ENCODE peak calls at places on chromosomes 3 and 15, in four cellular contexts. S, E, N and R are unnamed samples.

GRCh38 chr3:27345045-27345444 is 24.1 kb downstream of the NEK10 start:
- DNase-seq in S (no peak), E (no peak), N (no peak), R (no peak)

GRCh38 chr15:69080203-69080957 is 65.9 kb downstream of the NOX5 start:
- DNase-seq in S (no peak), E (no peak), N (no peak), R (no peak)

GRCh38 chr3:156389151-156389760 is 165.7 kb downstream of the SSR3 start:
- DNase-seq in S (no peak), E (no peak), N (no peak), R (peak; percentile 46)

GRCh38 chr15:32919749-32920414 is 202.1 kb downstream of the GREM1 start:
- DNase-seq in S (no peak), E (no peak), N (no peak), R (no peak)

GRCh38 chr3:131723343-131723742 is 220.6 kb upstream of the MRPL3 start:
- DNase-seq in S (no peak), E (no peak), N (no peak), R (no peak)

GRCh38 chr3:61155701-61156292 is 95.5 kb downstream of the FHIT start:
- DNase-seq in S (no peak), E (no peak), N (no peak), R (peak; percentile 45)

GRCh38 chr3:177973241-177973840 is 562.9 kb upstream of the KCNMB2 start:
- DNase-seq in S (no peak), E (no peak), N (no peak), R (no peak)

GRCh38 chr3:102460579-102460978 is 25.8 kb downstream of the ZPLD1 start:
- DNase-seq in S (no peak), E (no peak), N (no peak), R (no peak)

GRCh38 chr3:171001957-171002694 is 24.4 kb downstream of the SLC2A2 start:
- DNase-seq in S (no peak), E (no peak), N (no peak), R (no peak)

GRCh38 chr3:4174760-4175159 is 128.4 kb upstream of the SETMAR start:
- DNase-seq in S (no peak), E (no peak), N (no peak), R (no peak)

GRCh38 chr15:51244366-51244977 is 93.9 kb downstream of the CYP19A1 start:
- DNase-seq in S (no peak), E (no peak), N (no peak), R (no peak)

GRCh38 chr15:92082217-92082843 is 228.8 kb downstream of the SLCO3A1 start:
- DNase-seq in S (no peak), E (no peak), N (peak; percentile 20), R (peak; percentile 67)

GRCh38 chr15:68286256-68286655 is 8.7 kb downstream of the FEM1B start:
- DNase-seq in S (no peak), E (no peak), N (no peak), R (no peak)

GRCh38 chr15:75029378-75030022 is 6.1 kb downstream of the PPCDC start:
- DNase-seq in S (peak; percentile 98), E (peak; percentile 73), N (peak; percentile 77), R (peak; percentile 94)

GRCh38 chr15:56817266-56817665 is 84.0 kb upstream of the ZNF280D start:
- DNase-seq in S (no peak), E (no peak), N (no peak), R (no peak)

GRCh38 chr3:180492047-180492446 is 109.9 kb upstream of the TTC14 start:
- DNase-seq in S (no peak), E (no peak), N (no peak), R (no peak)

GRCh38 chr3:180496995-180497394 is 105.0 kb upstream of the TTC14 start:
- DNase-seq in S (no peak), E (no peak), N (no peak), R (no peak)
- H3K4me1 ChIP-seq in S (no peaks in the 10 kb centered on the region), E (no peaks in the 10 kb centered on the region), N (no peaks in the 10 kb centered on the region), R (no peaks in the 10 kb centered on the region)

GRCh38 chr3:126025862-126026261 is 56.9 kb downstream of the ROPN1B start:
- DNase-seq in S (no peak), E (no peak), N (no peak), R (no peak)

GRCh38 chr3:126026761-126027160 is 57.2 kb downstream of the SLC41A3 start:
- DNase-seq in S (no peak), E (no peak), N (no peak), R (no peak)

GRCh38 chr3:126025116-126025729 is 56.2 kb downstream of the ROPN1B start:
- DNase-seq in S (no peak), E (no peak), N (no peak), R (no peak)

GRCh38 chr3:126028096-126028495 is 55.8 kb downstream of the SLC41A3 start:
- DNase-seq in S (no peak), E (no peak), N (no peak), R (no peak)

GRCh38 chr3:126026277-126026751 is 57.3 kb downstream of the ROPN1B start:
- DNase-seq in S (no peak), E (no peak), N (no peak), R (no peak)
- H3K27ac ChIP-seq in S (no peak overlapping the region), E (peak overlapping the region; percentile 24), N (peak overlapping the region; percentile 45), R (no peak overlapping the region)

GRCh38 chr15:36399276-36399675 is 180.2 kb upstream of the CDIN1 start:
- DNase-seq in S (no peak), E (no peak), N (no peak), R (no peak)

GRCh38 chr15:36398212-36398611 is 181.2 kb upstream of the CDIN1 start:
- DNase-seq in S (no peak), E (no peak), N (no peak), R (no peak)

GRCh38 chr15:36403351-36403750 is 176.1 kb upstream of the CDIN1 start:
- DNase-seq in S (no peak), E (no peak), N (no peak), R (no peak)

GRCh38 chr15:36400936-36401585 is 178.4 kb upstream of the CDIN1 start:
- DNase-seq in S (no peak), E (no peak), N (no peak), R (no peak)

GRCh38 chr15:36401586-36401966 is 177.8 kb upstream of the CDIN1 start:
- DNase-seq in S (no peak), E (no peak), N (no peak), R (no peak)
- H3K4me3 ChIP-seq in S (no peak overlapping the region), E (no peak overlapping the region), N (no peak overlapping the region), R (peak overlapping the region; percentile 42)

GRCh38 chr15:90863987-90864386 is 4.4 kb upstream of the FURIN start:
- DNase-seq in S (no peak), E (no peak), N (no peak), R (no peak)
- H3K4me1 ChIP-seq in S (no peaks in the 10 kb centered on the region), E (no peaks in the 10 kb centered on the region), N (no peaks in the 10 kb centered on the region), R (peaks cover 6% of the 10 kb centered on the region)

GRCh38 chr3:8608041-8608790 is 36.4 kb downstream of the SSUH2 start:
- DNase-seq in S (no peak), E (no peak), N (no peak), R (no peak)
- H3K27ac ChIP-seq in S (no peak overlapping the region), E (no peak overlapping the region), N (no peak overlapping the region), R (no peak overlapping the region)